ENCODE peak calls at places on chromosome 15, in seven cellular contexts. One of them, this sample, is unnamed. For H3K9me3, the result is how much of the 10 kb centered on the place peaks cover.

GRCh38 chr15:48861813-48862431 is 16.0 kb upstream of the EID1 start:
- DNase-seq in sigmoid colon: no peak
- DNase-seq in body of pancreas: no peak
- DNase-seq in heart left ventricle: no peak
- DNase-seq in endothelial cell of umbilical vein: peak
- DNase-seq in prostate gland: no peak
- DNase-seq in uterus: no peak
- DNase-seq in this sample: no peak

GRCh38 chr15:99485153-99485947 is 80.4 kb upstream of the MEF2A start:
- DNase-seq in sigmoid colon: peak
- DNase-seq in body of pancreas: no peak
- DNase-seq in heart left ventricle: peak
- DNase-seq in endothelial cell of umbilical vein: no peak
- DNase-seq in prostate gland: no peak
- DNase-seq in uterus: no peak
- DNase-seq in this sample: no peak

GRCh38 chr15:46894644-46895043 is 822.7 kb upstream of the SEMA6D start:
- DNase-seq in sigmoid colon: no peak
- DNase-seq in body of pancreas: no peak
- DNase-seq in heart left ventricle: no peak
- DNase-seq in endothelial cell of umbilical vein: no peak
- DNase-seq in prostate gland: no peak
- DNase-seq in uterus: no peak
- DNase-seq in this sample: no peak

GRCh38 chr15:67025719-67026118 is 39.7 kb upstream of the SMAD3 start:
- DNase-seq in sigmoid colon: peak
- DNase-seq in body of pancreas: peak
- DNase-seq in heart left ventricle: peak
- DNase-seq in endothelial cell of umbilical vein: peak
- DNase-seq in prostate gland: no peak
- DNase-seq in uterus: peak
- DNase-seq in this sample: no peak

GRCh38 chr15:58527573-58528196 is 95.9 kb downstream of the LIPC start:
- DNase-seq in sigmoid colon: no peak
- DNase-seq in body of pancreas: no peak
- DNase-seq in heart left ventricle: no peak
- DNase-seq in endothelial cell of umbilical vein: no peak
- DNase-seq in prostate gland: no peak
- DNase-seq in uterus: no peak
- DNase-seq in this sample: no peak

GRCh38 chr15:62254137-62254934 is 89.3 kb upstream of the C2CD4B start:
- DNase-seq in sigmoid colon: peak
- DNase-seq in body of pancreas: peak
- DNase-seq in heart left ventricle: peak
- DNase-seq in endothelial cell of umbilical vein: peak
- DNase-seq in prostate gland: peak
- DNase-seq in uterus: peak
- DNase-seq in this sample: peak

GRCh38 chr15:80957556-80957955 is 32.1 kb downstream of the MESD start:
- DNase-seq in sigmoid colon: no peak
- DNase-seq in body of pancreas: no peak
- DNase-seq in heart left ventricle: no peak
- DNase-seq in endothelial cell of umbilical vein: no peak
- DNase-seq in prostate gland: no peak
- DNase-seq in uterus: no peak
- DNase-seq in this sample: no peak

GRCh38 chr15:34341922-34342736 is 807 bp downstream of the NOP10 start:
- DNase-seq in sigmoid colon: no peak
- DNase-seq in body of pancreas: no peak
- DNase-seq in heart left ventricle: no peak
- DNase-seq in endothelial cell of umbilical vein: no peak
- DNase-seq in prostate gland: no peak
- DNase-seq in uterus: no peak
- DNase-seq in this sample: no peak

GRCh38 chr15:58501636-58502178 is 69.9 kb downstream of the LIPC start:
- DNase-seq in sigmoid colon: no peak
- DNase-seq in body of pancreas: no peak
- DNase-seq in heart left ventricle: no peak
- DNase-seq in endothelial cell of umbilical vein: no peak
- DNase-seq in prostate gland: no peak
- DNase-seq in uterus: peak
- DNase-seq in this sample: no peak

GRCh38 chr15:31338318-31338878 is 11.8 kb downstream of the KLF13 start:
- DNase-seq in sigmoid colon: peak
- DNase-seq in body of pancreas: peak
- DNase-seq in heart left ventricle: peak
- DNase-seq in endothelial cell of umbilical vein: no peak
- DNase-seq in prostate gland: no peak
- DNase-seq in uterus: peak
- DNase-seq in this sample: no peak

GRCh38 chr15:101433396-101433795 is 56.1 kb downstream of the PCSK6 start:
- DNase-seq in sigmoid colon: no peak
- DNase-seq in body of pancreas: no peak
- DNase-seq in heart left ventricle: no peak
- DNase-seq in endothelial cell of umbilical vein: no peak
- DNase-seq in prostate gland: no peak
- DNase-seq in uterus: no peak
- DNase-seq in this sample: no peak

GRCh38 chr15:95142441-95142840 is 911.1 kb downstream of the MCTP2 start:
- DNase-seq in sigmoid colon: no peak
- DNase-seq in body of pancreas: no peak
- DNase-seq in heart left ventricle: no peak
- DNase-seq in endothelial cell of umbilical vein: no peak
- DNase-seq in prostate gland: no peak
- DNase-seq in uterus: no peak
- DNase-seq in this sample: no peak

GRCh38 chr15:99651023-99651807 is 82.0 kb downstream of the LYSMD4 start:
- DNase-seq in sigmoid colon: no peak
- DNase-seq in body of pancreas: no peak
- DNase-seq in heart left ventricle: no peak
- DNase-seq in endothelial cell of umbilical vein: no peak
- DNase-seq in prostate gland: no peak
- DNase-seq in uterus: no peak
- DNase-seq in this sample: no peak

GRCh38 chr15:31487811-31488436 is 161.3 kb downstream of the KLF13 start:
- DNase-seq in sigmoid colon: no peak
- DNase-seq in body of pancreas: peak
- DNase-seq in heart left ventricle: no peak
- DNase-seq in endothelial cell of umbilical vein: no peak
- DNase-seq in prostate gland: no peak
- DNase-seq in uterus: no peak
- DNase-seq in this sample: no peak

GRCh38 chr15:55221090-55222011 is 24.6 kb upstream of the RSL24D1 start:
- DNase-seq in sigmoid colon: no peak
- DNase-seq in body of pancreas: no peak
- DNase-seq in heart left ventricle: no peak
- DNase-seq in endothelial cell of umbilical vein: peak
- DNase-seq in prostate gland: no peak
- DNase-seq in uterus: no peak
- DNase-seq in this sample: no peak

GRCh38 chr15:81410318-81410753 is 36.3 kb upstream of the TMC3 start:
- DNase-seq in sigmoid colon: peak
- DNase-seq in body of pancreas: peak
- DNase-seq in heart left ventricle: peak
- DNase-seq in endothelial cell of umbilical vein: peak
- DNase-seq in prostate gland: peak
- DNase-seq in uterus: peak
- DNase-seq in this sample: peak

GRCh38 chr15:42332331-42332730 is 27.0 kb upstream of the CAPN3 start:
- DNase-seq in sigmoid colon: no peak
- DNase-seq in body of pancreas: no peak
- DNase-seq in heart left ventricle: no peak
- DNase-seq in endothelial cell of umbilical vein: peak
- DNase-seq in prostate gland: no peak
- DNase-seq in uterus: no peak
- DNase-seq in this sample: no peak

GRCh38 chr15:85351965-85352364 is 28.4 kb upstream of the AKAP13 start:
- DNase-seq in sigmoid colon: no peak
- DNase-seq in body of pancreas: no peak
- DNase-seq in heart left ventricle: no peak
- DNase-seq in endothelial cell of umbilical vein: no peak
- DNase-seq in prostate gland: no peak
- DNase-seq in uterus: no peak
- DNase-seq in this sample: no peak

GRCh38 chr15:49610166-49610918 is 10.3 kb downstream of the FAM227B start:
- DNase-seq in sigmoid colon: no peak
- DNase-seq in body of pancreas: no peak
- DNase-seq in heart left ventricle: no peak
- DNase-seq in endothelial cell of umbilical vein: no peak
- DNase-seq in prostate gland: no peak
- DNase-seq in uterus: no peak
- DNase-seq in this sample: no peak

GRCh38 chr15:90286678-90287077 is 21.2 kb downstream of the NGRN start:
- DNase-seq in sigmoid colon: no peak
- DNase-seq in body of pancreas: peak
- DNase-seq in heart left ventricle: no peak
- DNase-seq in endothelial cell of umbilical vein: peak
- DNase-seq in prostate gland: no peak
- DNase-seq in uterus: no peak
- DNase-seq in this sample: no peak

GRCh38 chr15:50971115-50971514 is 62.6 kb downstream of the AP4E1 start:
- DNase-seq in sigmoid colon: no peak
- DNase-seq in body of pancreas: no peak
- DNase-seq in heart left ventricle: no peak
- DNase-seq in endothelial cell of umbilical vein: no peak
- DNase-seq in prostate gland: no peak
- DNase-seq in uterus: no peak
- DNase-seq in this sample: no peak
- H3K9me3 ChIP-seq in sigmoid colon: under half
- H3K9me3 ChIP-seq in body of pancreas: under half
- H3K9me3 ChIP-seq in heart left ventricle: half or more
- H3K9me3 ChIP-seq in endothelial cell of umbilical vein: under half
- H3K9me3 ChIP-seq in prostate gland: under half
- H3K9me3 ChIP-seq in uterus: under half
- H3K9me3 ChIP-seq in this sample: under half

GRCh38 chr15:70412717-70413266 is 315.1 kb upstream of the TLE3 start:
- DNase-seq in sigmoid colon: no peak
- DNase-seq in body of pancreas: no peak
- DNase-seq in heart left ventricle: no peak
- DNase-seq in endothelial cell of umbilical vein: no peak
- DNase-seq in prostate gland: no peak
- DNase-seq in uterus: no peak
- DNase-seq in this sample: no peak
- TF ChIP-seq POLR2A in sigmoid colon: no peak
- TF ChIP-seq POLR2A in body of pancreas: no peak
- TF ChIP-seq POLR2A in heart left ventricle: no peak
- TF ChIP-seq POLR2A in endothelial cell of umbilical vein: no peak
- TF ChIP-seq POLR2A in prostate gland: no peak
- TF ChIP-seq POLR2A in uterus: no peak
- TF ChIP-seq POLR2A in this sample: no peak

DNA sequence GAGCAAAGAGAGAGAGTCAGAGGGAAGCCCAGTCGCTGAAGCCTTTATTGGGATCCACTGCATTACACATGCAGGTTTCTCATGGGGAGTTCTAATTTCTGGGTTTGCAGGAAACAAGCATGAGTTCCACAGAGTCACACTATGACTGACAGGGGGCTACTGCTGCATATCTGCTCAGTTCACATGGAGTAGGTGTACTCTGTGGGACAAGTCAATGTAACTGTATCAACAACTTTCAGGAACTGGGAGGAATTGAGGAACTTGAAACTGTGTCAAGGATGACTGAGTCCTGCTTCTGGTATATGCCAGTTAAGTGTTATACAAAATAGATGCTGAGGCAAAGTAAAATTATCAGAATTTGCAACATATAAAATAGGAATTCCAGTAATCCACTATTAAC is 110.8 kb downstream of the NPAP1 start:
- DNase-seq in sigmoid colon: no peak
- DNase-seq in body of pancreas: no peak
- DNase-seq in heart left ventricle: no peak
- DNase-seq in endothelial cell of umbilical vein: no peak
- DNase-seq in prostate gland: no peak
- DNase-seq in uterus: no peak
- DNase-seq in this sample: no peak
- H3K9me3 ChIP-seq in sigmoid colon: under half
- H3K9me3 ChIP-seq in body of pancreas: under half
- H3K9me3 ChIP-seq in heart left ventricle: under half
- H3K9me3 ChIP-seq in endothelial cell of umbilical vein: under half
- H3K9me3 ChIP-seq in prostate gland: under half
- H3K9me3 ChIP-seq in uterus: under half
- H3K9me3 ChIP-seq in this sample: under half

GRCh38 chr15:96358795-96359190 is 28.3 kb downstream of the NR2F2 start:
- DNase-seq in sigmoid colon: no peak
- DNase-seq in body of pancreas: no peak
- DNase-seq in heart left ventricle: no peak
- DNase-seq in endothelial cell of umbilical vein: no peak
- DNase-seq in prostate gland: no peak
- DNase-seq in uterus: no peak
- DNase-seq in this sample: peak

GRCh38 chr15:96358006-96358794 is 27.7 kb downstream of the NR2F2 start:
- DNase-seq in sigmoid colon: no peak
- DNase-seq in body of pancreas: no peak
- DNase-seq in heart left ventricle: no peak
- DNase-seq in endothelial cell of umbilical vein: no peak
- DNase-seq in prostate gland: no peak
- DNase-seq in uterus: no peak
- DNase-seq in this sample: no peak

GRCh38 chr15:96355561-96356129 is 25.1 kb downstream of the NR2F2 start:
- DNase-seq in sigmoid colon: no peak
- DNase-seq in body of pancreas: no peak
- DNase-seq in heart left ventricle: no peak
- DNase-seq in endothelial cell of umbilical vein: peak
- DNase-seq in prostate gland: no peak
- DNase-seq in uterus: no peak
- DNase-seq in this sample: no peak

GRCh38 chr15:96354731-96355560 is 24.4 kb downstream of the NR2F2 start:
- DNase-seq in sigmoid colon: no peak
- DNase-seq in body of pancreas: no peak
- DNase-seq in heart left ventricle: no peak
- DNase-seq in endothelial cell of umbilical vein: peak
- DNase-seq in prostate gland: no peak
- DNase-seq in uterus: no peak
- DNase-seq in this sample: no peak

DNA sequence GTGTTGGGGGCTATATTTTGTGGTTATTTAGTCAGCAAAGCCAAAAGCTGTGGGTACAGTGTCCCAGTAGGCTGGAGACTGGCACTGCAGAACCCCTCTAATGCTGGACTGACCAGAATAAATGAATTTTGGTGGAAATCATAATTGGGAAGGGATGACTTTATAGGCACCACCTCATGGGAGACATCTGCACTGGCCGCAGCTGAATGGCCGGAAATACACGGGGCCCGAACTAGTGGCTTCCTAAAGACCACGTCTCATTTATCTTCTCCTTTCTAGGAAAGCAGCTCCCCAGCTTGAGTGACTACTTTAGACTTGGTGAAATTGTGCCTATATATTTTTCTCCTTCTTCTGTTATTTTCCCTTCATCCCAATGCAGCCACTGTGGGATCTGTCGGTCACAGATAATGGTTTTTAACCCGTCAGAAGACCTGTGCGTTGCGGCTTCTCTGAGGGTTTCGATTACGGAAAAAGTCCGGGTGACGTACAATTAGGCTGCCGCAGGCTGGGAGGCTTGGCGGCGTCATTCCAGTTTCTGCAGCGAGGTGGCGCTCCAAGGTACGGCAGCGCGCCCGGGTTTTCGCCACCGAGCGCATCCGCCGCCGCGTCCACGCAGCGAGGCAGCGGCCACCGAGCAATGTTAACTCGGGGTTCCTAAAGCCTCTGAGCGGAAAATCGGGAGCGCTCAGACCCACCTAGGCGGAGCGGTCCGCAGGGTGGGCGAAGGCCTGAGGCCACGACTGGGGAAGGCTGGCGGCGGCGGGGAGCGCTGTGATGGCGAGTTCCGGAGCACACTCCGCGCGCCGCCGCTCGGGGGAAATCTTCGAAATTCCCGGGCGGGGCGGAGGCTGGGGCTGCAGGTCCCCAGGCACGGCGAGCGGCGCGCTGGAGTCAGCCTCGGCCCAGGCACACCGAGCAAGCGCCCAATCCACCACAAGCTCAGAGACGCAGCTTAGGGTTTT is 26.3 kb downstream of the NR2F2 start:
- DNase-seq in sigmoid colon: peak
- DNase-seq in body of pancreas: peak
- DNase-seq in heart left ventricle: peak
- DNase-seq in endothelial cell of umbilical vein: peak
- DNase-seq in prostate gland: peak
- DNase-seq in uterus: peak
- DNase-seq in this sample: no peak
- TF ChIP-seq POLR2A in sigmoid colon: no peak
- TF ChIP-seq POLR2A in body of pancreas: no peak
- TF ChIP-seq POLR2A in heart left ventricle: peak
- TF ChIP-seq POLR2A in endothelial cell of umbilical vein: no peak
- TF ChIP-seq POLR2A in prostate gland: no peak
- TF ChIP-seq POLR2A in uterus: peak
- TF ChIP-seq POLR2A in this sample: no peak

This sample was measured in suprapubic skin.